ENCODE peak calls at places on chromosomes 3 and 15, in six cellular contexts. One of them, this sample, is unnamed.

GRCh38 chr3:134663646-134664456 is 13.0 kb upstream of the KY start:
- DNase-seq in stomach: no peak
- DNase-seq in GM12878: no peak
- DNase-seq in sigmoid colon: no peak
- DNase-seq in upper lobe of left lung: peak
- DNase-seq in H1: no peak
- DNase-seq in this sample: no peak

GRCh38 chr3:132445812-132446211 is 28.5 kb downstream of the DNAJC13 start:
- DNase-seq in upper lobe of left lung: no peak
- DNase-seq in stomach: no peak
- DNase-seq in H1: no peak
- DNase-seq in GM12878: no peak
- DNase-seq in sigmoid colon: no peak
- DNase-seq in this sample: no peak

GRCh38 chr15:64636541-64636940 is 138.8 kb downstream of the RBPMS2 start:
- DNase-seq in sigmoid colon: no peak
- DNase-seq in GM12878: no peak
- DNase-seq in upper lobe of left lung: no peak
- DNase-seq in H1: no peak
- DNase-seq in stomach: no peak
- DNase-seq in this sample: no peak

GRCh38 chr3:186815490-186815889 is 9.2 kb upstream of the RFC4 start:
- DNase-seq in GM12878: no peak
- DNase-seq in stomach: no peak
- DNase-seq in sigmoid colon: no peak
- DNase-seq in H1: peak
- DNase-seq in upper lobe of left lung: no peak
- DNase-seq in this sample: no peak

GRCh38 chr3:190384241-190384863 is 3.6 kb upstream of the CLDN16 start:
- DNase-seq in H1: no peak
- DNase-seq in sigmoid colon: no peak
- DNase-seq in GM12878: peak
- DNase-seq in stomach: peak
- DNase-seq in upper lobe of left lung: no peak
- DNase-seq in this sample: no peak

GRCh38 chr3:53243165-53243564 is 12.7 kb downstream of the TKT start:
- DNase-seq in stomach: no peak
- DNase-seq in upper lobe of left lung: no peak
- DNase-seq in sigmoid colon: no peak
- DNase-seq in GM12878: no peak
- DNase-seq in H1: no peak
- DNase-seq in this sample: no peak

GRCh38 chr3:87503901-87504498 is 227.6 kb upstream of the POU1F1 start:
- DNase-seq in GM12878: no peak
- DNase-seq in stomach: peak
- DNase-seq in H1: no peak
- DNase-seq in upper lobe of left lung: no peak
- DNase-seq in sigmoid colon: no peak
- DNase-seq in this sample: no peak

GRCh38 chr15:89377842-89378698 is 43.4 kb upstream of the POLG start:
- DNase-seq in sigmoid colon: no peak
- DNase-seq in GM12878: no peak
- DNase-seq in H1: no peak
- DNase-seq in upper lobe of left lung: peak
- DNase-seq in stomach: no peak
- DNase-seq in this sample: peak

GRCh38 chr3:188396900-188397299 is 242.9 kb downstream of the LPP start:
- DNase-seq in GM12878: no peak
- DNase-seq in H1: no peak
- DNase-seq in upper lobe of left lung: no peak
- DNase-seq in sigmoid colon: no peak
- DNase-seq in stomach: no peak
- DNase-seq in this sample: no peak

GRCh38 chr15:93121089-93121488 is 32.1 kb upstream of the RGMA start:
- DNase-seq in upper lobe of left lung: no peak
- DNase-seq in stomach: no peak
- DNase-seq in H1: no peak
- DNase-seq in sigmoid colon: no peak
- DNase-seq in GM12878: no peak
- DNase-seq in this sample: no peak

GRCh38 chr3:58078610-58079009 is 70.4 kb downstream of the FLNB start:
- DNase-seq in upper lobe of left lung: no peak
- DNase-seq in GM12878: no peak
- DNase-seq in sigmoid colon: no peak
- DNase-seq in stomach: no peak
- DNase-seq in H1: no peak
- DNase-seq in this sample: no peak

GRCh38 chr3:14001136-14001535 is 121.3 kb upstream of the WNT7A start:
- DNase-seq in upper lobe of left lung: no peak
- DNase-seq in stomach: no peak
- DNase-seq in sigmoid colon: no peak
- DNase-seq in H1: no peak
- DNase-seq in GM12878: no peak
- DNase-seq in this sample: no peak

GRCh38 chr3:50674349-50675178 is at the start of gene DOCK3:
- DNase-seq in upper lobe of left lung: peak
- DNase-seq in stomach: peak
- DNase-seq in GM12878: no peak
- DNase-seq in H1: peak
- DNase-seq in sigmoid colon: peak
- DNase-seq in this sample: peak

GRCh38 chr3:19060404-19060803 is 87.9 kb upstream of the KCNH8 start:
- DNase-seq in GM12878: no peak
- DNase-seq in H1: no peak
- DNase-seq in sigmoid colon: no peak
- DNase-seq in stomach: no peak
- DNase-seq in upper lobe of left lung: no peak
- DNase-seq in this sample: no peak

GRCh38 chr15:49282366-49282765 is 112.3 kb downstream of the GALK2 start:
- DNase-seq in stomach: no peak
- DNase-seq in H1: no peak
- DNase-seq in GM12878: no peak
- DNase-seq in upper lobe of left lung: no peak
- DNase-seq in sigmoid colon: no peak
- DNase-seq in this sample: no peak

GRCh38 chr15:40458495-40459371 is 12.1 kb upstream of the CHST14 start:
- DNase-seq in sigmoid colon: no peak
- DNase-seq in H1: no peak
- DNase-seq in GM12878: no peak
- DNase-seq in upper lobe of left lung: peak
- DNase-seq in stomach: no peak
- DNase-seq in this sample: peak

GRCh38 chr15:61364871-61365270 is 135.8 kb upstream of the RORA start:
- DNase-seq in stomach: no peak
- DNase-seq in upper lobe of left lung: peak
- DNase-seq in H1: peak
- DNase-seq in sigmoid colon: no peak
- DNase-seq in GM12878: no peak
- DNase-seq in this sample: no peak

GRCh38 chr15:96838088-96838487 is 507.6 kb downstream of the NR2F2 start:
- DNase-seq in upper lobe of left lung: no peak
- DNase-seq in stomach: no peak
- DNase-seq in sigmoid colon: no peak
- DNase-seq in GM12878: no peak
- DNase-seq in H1: no peak
- DNase-seq in this sample: no peak

GRCh38 chr15:90648137-90649070 is 68.7 kb upstream of the BLM start:
- DNase-seq in sigmoid colon: peak
- DNase-seq in upper lobe of left lung: no peak
- DNase-seq in GM12878: no peak
- DNase-seq in H1: peak
- DNase-seq in stomach: peak
- DNase-seq in this sample: no peak

GRCh38 chr3:101852315-101852714 is 3.0 kb downstream of the NFKBIZ start:
- DNase-seq in stomach: no peak
- DNase-seq in GM12878: no peak
- DNase-seq in H1: no peak
- DNase-seq in upper lobe of left lung: no peak
- DNase-seq in sigmoid colon: no peak
- DNase-seq in this sample: no peak

GRCh38 chr3:46640927-46641326 is 28.6 kb downstream of the FAM240A start:
- DNase-seq in sigmoid colon: no peak
- DNase-seq in GM12878: no peak
- DNase-seq in upper lobe of left lung: no peak
- DNase-seq in stomach: no peak
- DNase-seq in H1: no peak
- DNase-seq in this sample: no peak

GRCh38 chr3:1469687-1470086 is 376.9 kb downstream of the CNTN6 start:
- DNase-seq in sigmoid colon: no peak
- DNase-seq in H1: no peak
- DNase-seq in upper lobe of left lung: no peak
- DNase-seq in GM12878: no peak
- DNase-seq in stomach: no peak
- DNase-seq in this sample: no peak

GRCh38 chr3:105933871-105934270 is 65.1 kb upstream of the CBLB start:
- DNase-seq in stomach: no peak
- DNase-seq in upper lobe of left lung: no peak
- DNase-seq in sigmoid colon: no peak
- DNase-seq in GM12878: no peak
- DNase-seq in H1: no peak
- DNase-seq in this sample: no peak

GRCh38 chr3:105927720-105928119 is 58.9 kb upstream of the CBLB start:
- DNase-seq in GM12878: no peak
- DNase-seq in stomach: no peak
- DNase-seq in upper lobe of left lung: no peak
- DNase-seq in sigmoid colon: no peak
- DNase-seq in H1: no peak
- DNase-seq in this sample: no peak

GRCh38 chr3:105930733-105931132 is 61.9 kb upstream of the CBLB start:
- DNase-seq in GM12878: no peak
- DNase-seq in upper lobe of left lung: no peak
- DNase-seq in stomach: no peak
- DNase-seq in sigmoid colon: no peak
- DNase-seq in H1: no peak
- DNase-seq in this sample: no peak
- TF ChIP-seq POLR2A in GM12878: no peak
- TF ChIP-seq POLR2A in upper lobe of left lung: no peak
- TF ChIP-seq POLR2A in stomach: no peak
- TF ChIP-seq POLR2A in sigmoid colon: no peak
- TF ChIP-seq POLR2A in H1: no peak
- TF ChIP-seq POLR2A in this sample: no peak

GRCh38 chr3:24359645-24360462 is 134.8 kb downstream of the THRB start:
- DNase-seq in sigmoid colon: no peak
- DNase-seq in stomach: no peak
- DNase-seq in H1: no peak
- DNase-seq in upper lobe of left lung: no peak
- DNase-seq in GM12878: no peak
- DNase-seq in this sample: no peak
- TF ChIP-seq CTCF in sigmoid colon: no peak
- TF ChIP-seq CTCF in stomach: no peak
- TF ChIP-seq CTCF in H1: peak
- TF ChIP-seq CTCF in upper lobe of left lung: no peak
- TF ChIP-seq CTCF in GM12878: no peak
- TF ChIP-seq CTCF in this sample: no peak

DNA sequence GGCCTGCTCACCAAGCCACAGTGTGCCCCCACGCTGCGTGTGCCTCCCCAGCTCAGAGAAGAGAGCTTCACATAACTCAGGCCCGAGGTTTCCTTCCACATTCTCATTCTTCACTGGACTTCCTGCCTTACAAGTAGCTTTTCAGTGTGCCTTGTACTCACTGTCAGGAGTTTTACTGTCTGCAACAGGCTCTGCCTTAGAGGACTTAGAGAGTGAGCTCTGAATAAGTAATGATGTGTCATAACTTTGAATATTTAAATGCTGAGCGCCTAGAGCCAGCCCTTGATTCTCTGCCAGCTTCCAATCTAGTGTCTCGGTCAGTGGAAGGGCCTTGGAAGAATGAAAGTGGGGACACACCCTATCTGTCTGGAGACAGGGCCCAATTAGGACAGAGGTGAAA is 41.8 kb downstream of the ITGB5 start:
- DNase-seq in GM12878: no peak
- DNase-seq in sigmoid colon: peak
- DNase-seq in H1: no peak
- DNase-seq in upper lobe of left lung: peak
- DNase-seq in stomach: peak
- DNase-seq in this sample: peak
- TF ChIP-seq POLR2AphosphoS5 in GM12878: no peak
- TF ChIP-seq POLR2AphosphoS5 in sigmoid colon: no peak
- TF ChIP-seq POLR2AphosphoS5 in H1: no peak
- TF ChIP-seq POLR2AphosphoS5 in upper lobe of left lung: no peak
- TF ChIP-seq POLR2AphosphoS5 in stomach: no peak
- TF ChIP-seq POLR2AphosphoS5 in this sample: no peak

GRCh38 chr3:48919215-48920138 is 835 bp downstream of the ARIH2 start:
- DNase-seq in GM12878: no peak
- DNase-seq in sigmoid colon: no peak
- DNase-seq in stomach: peak
- DNase-seq in upper lobe of left lung: no peak
- DNase-seq in H1: no peak
- DNase-seq in this sample: peak
- TF ChIP-seq POLR2A in GM12878: no peak
- TF ChIP-seq POLR2A in sigmoid colon: no peak
- TF ChIP-seq POLR2A in stomach: no peak
- TF ChIP-seq POLR2A in upper lobe of left lung: no peak
- TF ChIP-seq POLR2A in H1: no peak
- TF ChIP-seq POLR2A in this sample: no peak

GRCh38 chr3:126422121-126422520 is 27.4 kb downstream of the CFAP100 start:
- DNase-seq in H1: peak
- DNase-seq in upper lobe of left lung: no peak
- DNase-seq in sigmoid colon: peak
- DNase-seq in stomach: peak
- DNase-seq in GM12878: no peak
- DNase-seq in this sample: peak
- TF ChIP-seq CTCF in H1: no peak
- TF ChIP-seq CTCF in upper lobe of left lung: no peak
- TF ChIP-seq CTCF in sigmoid colon: no peak
- TF ChIP-seq CTCF in stomach: no peak
- TF ChIP-seq CTCF in GM12878: no peak
- TF ChIP-seq CTCF in this sample: no peak

DNA sequence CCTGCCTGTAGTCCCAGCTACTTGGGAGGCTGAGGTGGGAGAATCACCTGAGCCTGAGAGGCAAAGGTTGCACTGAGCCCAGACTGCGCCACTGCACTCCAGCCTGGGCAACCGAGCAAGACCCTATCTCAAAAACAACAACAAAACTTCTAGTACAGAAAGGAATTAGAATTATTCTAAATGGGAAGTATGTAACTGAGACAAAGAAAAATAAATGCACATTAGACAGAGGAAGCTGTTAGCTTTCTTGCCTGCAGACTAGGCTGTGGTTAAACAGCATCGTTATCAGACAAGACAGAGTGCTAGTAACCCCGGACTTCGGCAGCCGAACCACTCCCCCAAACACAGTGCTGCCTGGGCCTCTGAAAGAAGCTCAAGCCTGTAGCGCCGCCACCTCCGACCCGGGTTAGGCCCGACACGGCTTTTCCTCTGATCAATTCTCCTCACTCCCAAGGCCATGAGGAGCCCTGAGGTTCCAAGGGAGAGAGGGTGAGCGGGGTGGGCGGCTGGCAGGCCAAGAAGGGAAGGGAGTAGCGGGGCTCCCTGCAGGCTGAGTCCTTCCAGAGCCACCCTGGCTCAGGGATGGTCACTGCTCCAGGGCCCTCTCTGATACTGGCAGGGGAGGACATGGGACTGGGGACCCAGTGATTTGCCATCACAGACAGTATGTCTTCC is 44.8 kb upstream of the MUC4 start:
- DNase-seq in sigmoid colon: no peak
- DNase-seq in GM12878: no peak
- DNase-seq in H1: no peak
- DNase-seq in upper lobe of left lung: peak
- DNase-seq in stomach: no peak
- DNase-seq in this sample: no peak
- TF ChIP-seq POLR2AphosphoS5 in sigmoid colon: no peak
- TF ChIP-seq POLR2AphosphoS5 in GM12878: no peak
- TF ChIP-seq POLR2AphosphoS5 in H1: no peak
- TF ChIP-seq POLR2AphosphoS5 in upper lobe of left lung: no peak
- TF ChIP-seq POLR2AphosphoS5 in stomach: no peak
- TF ChIP-seq POLR2AphosphoS5 in this sample: no peak